ENCODE peak calls at places on chromosomes 11 and 22, in four cellular contexts. G is HCT116, T is K562, W is HepG2. E is an unnamed sample. For H3K4me1, the result is how much of the 10 kb centered on the place peaks cover.

GRCh38 chr11:21564813-21565212 is 628.1 kb upstream of the ANO5 start:
- DNase-seq in G (no peak), T (no peak), W (no peak), E (no peak)

GRCh38 chr11:120383518-120384155 is 47.4 kb downstream of the ARHGEF12 start:
- DNase-seq in G (no peak), T (no peak), W (no peak), E (no peak)

GRCh38 chr11:11608783-11609232 is 13.0 kb downstream of the GALNT18 start:
- DNase-seq in G (no peak), T (no peak), W (no peak), E (no peak)

GRCh38 chr11:128282053-128282452 is 305.3 kb downstream of the ETS1 start:
- DNase-seq in G (no peak), T (no peak), W (no peak), E (no peak)

GRCh38 chr11:1674194-1674878 is 22.7 kb upstream of the KRTAP5-6 start:
- DNase-seq in G (no peak), T (no peak), W (no peak), E (no peak)

GRCh38 chr22:35212020-35212419 is 45.3 kb upstream of the HMGXB4 start:
- DNase-seq in G (no peak), T (peak), W (no peak), E (no peak)

GRCh38 chr11:125201525-125202121 is 37.1 kb downstream of the PKNOX2 start:
- DNase-seq in G (no peak), T (no peak), W (peak), E (no peak)

GRCh38 chr22:44129614-44129976 is 51.1 kb upstream of the PARVG start:
- DNase-seq in G (no peak), T (peak), W (no peak), E (no peak)

GRCh38 chr22:35688913-35689675 is 28.6 kb upstream of the APOL5 start:
- DNase-seq in G (no peak), T (no peak), W (no peak), E (no peak)

GRCh38 chr11:20025331-20025840 is 134.9 kb downstream of the DBX1 start:
- DNase-seq in G (no peak), T (no peak), W (no peak), E (no peak)

GRCh38 chr11:1049431-1049891 is 12.9 kb upstream of the MUC6 start:
- DNase-seq in G (no peak), T (no peak), W (no peak), E (no peak)

GRCh38 chr11:85946221-85946620 is 91.0 kb downstream of the CCDC83 start:
- DNase-seq in G (no peak), T (no peak), W (peak), E (no peak)

GRCh38 chr11:26510756-26511155 is 61.3 kb downstream of the MUC15 start:
- DNase-seq in G (no peak), T (no peak), W (no peak), E (no peak)

GRCh38 chr11:1917523-1918435 is 1.7 kb upstream of the TNNT3 start:
- DNase-seq in G (no peak), T (no peak), W (no peak), E (no peak)

GRCh38 chr11:1765871-1766718 is 2.4 kb upstream of the CTSD start:
- DNase-seq in G (no peak), T (no peak), W (no peak), E (no peak)

GRCh38 chr22:45531441-45531840 is 28.8 kb downstream of the FBLN1 start:
- DNase-seq in G (no peak), T (no peak), W (no peak), E (no peak)

GRCh38 chr11:11806074-11806473 is 35.7 kb upstream of the USP47 start:
- DNase-seq in G (no peak), T (no peak), W (no peak), E (no peak)

GRCh38 chr11:125263268-125263790 is 98.8 kb downstream of the PKNOX2 start:
- DNase-seq in G (no peak), T (no peak), W (peak), E (no peak)

DNA sequence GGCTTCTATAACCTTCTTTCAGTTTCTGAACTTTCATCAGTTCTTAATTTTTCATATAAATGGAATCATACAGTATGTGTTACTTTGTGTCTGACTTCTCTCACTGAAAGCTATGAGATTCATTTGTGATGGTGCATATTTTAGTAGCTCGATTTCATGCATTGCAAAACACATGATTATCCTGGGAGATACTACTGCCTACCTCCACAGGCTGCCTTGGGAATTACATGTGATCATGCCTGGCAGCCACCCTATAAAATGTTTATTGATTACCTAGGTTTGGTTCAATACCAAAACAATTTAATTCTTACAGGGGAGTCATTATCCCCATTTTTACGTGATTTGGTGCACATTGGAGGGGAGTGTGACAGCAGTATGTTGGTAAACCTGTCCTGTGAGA is 34.1 kb upstream of the PAK1 start:
- DNase-seq in G (no peak), T (no peak), W (no peak), E (no peak)
- TF ChIP-seq CTCF in G (no peak), T (no peak), W (no peak), E (no peak)

DNA sequence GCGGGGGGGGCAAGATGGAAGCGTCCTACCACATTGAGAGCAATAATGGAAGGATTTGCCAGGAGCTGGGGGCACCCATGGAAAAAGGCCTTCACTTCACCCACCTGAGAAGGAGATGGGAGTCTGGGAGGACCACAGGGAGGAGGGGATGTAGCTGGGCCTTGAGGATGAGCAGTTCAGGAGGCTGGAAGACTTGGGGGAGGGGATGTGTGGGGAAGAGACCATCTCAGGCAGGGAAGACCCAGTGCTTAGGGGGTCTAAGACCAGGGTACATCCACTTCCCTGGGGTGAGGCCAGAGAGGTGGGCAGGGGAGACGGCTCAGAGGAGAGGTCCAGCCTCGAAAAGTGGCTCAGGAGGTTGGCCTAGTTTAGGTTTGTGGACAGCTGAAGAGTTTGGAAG is 71.3 kb upstream of the TCF20 start:
- DNase-seq in G (no peak), T (no peak), W (no peak), E (no peak)
- H3K4me1 ChIP-seq in G (under half), T (under half), W (under half), E (under half)

GRCh38 chr11:32472226-32472625 is 36.9 kb upstream of the WT1 start:
- DNase-seq in G (no peak), T (no peak), W (no peak), E (no peak)

GRCh38 chr11:32469791-32470190 is 34.5 kb upstream of the WT1 start:
- DNase-seq in G (no peak), T (no peak), W (no peak), E (no peak)

GRCh38 chr11:32464078-32464477 is 28.7 kb upstream of the WT1 start:
- DNase-seq in G (no peak), T (no peak), W (no peak), E (no peak)

GRCh38 chr11:32462296-32462695 is 27.0 kb upstream of the WT1 start:
- DNase-seq in G (no peak), T (no peak), W (no peak), E (no peak)

GRCh38 chr11:32466279-32466915 is 31.1 kb upstream of the WT1 start:
- DNase-seq in G (no peak), T (peak), W (no peak), E (no peak)
- TF ChIP-seq TCF7L2 in G (no peak), T (no peak), W (no peak), E (no peak)

DNA sequence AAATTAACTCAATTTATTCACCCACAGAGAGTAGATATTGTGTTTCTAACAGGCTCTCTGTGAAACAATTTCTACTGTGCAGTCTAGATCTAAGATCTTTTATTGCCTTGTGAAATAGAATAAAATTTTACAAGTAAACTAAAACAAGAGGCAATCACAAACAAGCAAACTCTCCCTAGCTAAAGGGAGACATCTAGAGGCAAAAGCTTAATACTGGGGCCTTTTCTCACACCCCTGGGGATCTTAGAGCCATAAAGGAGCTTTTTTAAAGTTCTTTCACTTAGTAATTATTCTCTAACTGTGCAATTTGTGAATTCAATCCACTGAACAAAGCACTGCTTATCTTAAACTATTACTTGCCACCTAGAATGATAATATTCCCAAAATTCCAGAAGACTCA is 19.7 kb downstream of the ALG9 start:
- DNase-seq in G (no peak), T (peak), W (peak), E (no peak)
- TF ChIP-seq CTCF in G (no peak), T (no peak), W (peak), E (peak)

DNA sequence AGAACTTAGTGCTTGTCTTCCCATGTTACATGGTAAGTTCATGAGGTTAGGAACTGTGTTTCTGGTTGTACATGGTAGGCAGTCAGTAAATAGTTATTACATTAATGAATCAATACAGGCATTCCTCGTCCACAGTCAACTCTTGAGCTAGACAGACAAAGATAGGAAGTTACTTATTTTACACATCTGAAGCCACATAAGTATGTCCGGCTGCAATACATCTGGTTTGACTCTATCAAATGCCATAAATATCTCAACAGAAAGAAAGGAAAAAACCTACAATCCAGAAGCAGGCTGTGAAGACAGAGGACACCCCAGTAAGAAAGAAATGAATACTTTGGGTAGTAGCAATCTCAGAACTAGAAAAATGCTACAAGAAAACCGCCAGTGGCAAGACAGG is 86.4 kb downstream of the MAML2 start:
- DNase-seq in G (no peak), T (no peak), W (no peak), E (no peak)
- H3K4me1 ChIP-seq in G (under half), T (half or more), W (under half), E (under half)

GRCh38 chr11:64801591-64802369 is 1.2 kb downstream of the MAP4K2 start:
- DNase-seq in G (no peak), T (no peak), W (no peak), E (no peak)

GRCh38 chr11:64802370-64803162 is 448 bp downstream of the MAP4K2 start:
- DNase-seq in G (no peak), T (no peak), W (no peak), E (no peak)

GRCh38 chr11:64800633-64801464 is 2.2 kb downstream of the MAP4K2 start:
- DNase-seq in G (no peak), T (no peak), W (no peak), E (no peak)

GRCh38 chr11:64799256-64799924 is 3.6 kb downstream of the MAP4K2 start:
- DNase-seq in G (no peak), T (no peak), W (no peak), E (no peak)

GRCh38 chr11:64799925-64800632 is 2.9 kb downstream of the MAP4K2 start:
- DNase-seq in G (no peak), T (peak), W (peak), E (no peak)
- TF ChIP-seq TCF7L2 in G (no peak), T (no peak), W (no peak), E (no peak)

GRCh38 chr11:132942611-132943324 is 589.5 kb downstream of the OPCML start:
- DNase-seq in G (no peak), T (no peak), W (no peak), E (no peak)

GRCh38 chr11:132944557-132944920 is 587.8 kb downstream of the OPCML start:
- DNase-seq in G (no peak), T (no peak), W (no peak), E (no peak)

GRCh38 chr11:132941761-132942160 is 590.5 kb downstream of the OPCML start:
- DNase-seq in G (no peak), T (no peak), W (no peak), E (no peak)

GRCh38 chr11:132943325-132943736 is 589.0 kb downstream of the OPCML start:
- DNase-seq in G (no peak), T (no peak), W (no peak), E (no peak)

DNA sequence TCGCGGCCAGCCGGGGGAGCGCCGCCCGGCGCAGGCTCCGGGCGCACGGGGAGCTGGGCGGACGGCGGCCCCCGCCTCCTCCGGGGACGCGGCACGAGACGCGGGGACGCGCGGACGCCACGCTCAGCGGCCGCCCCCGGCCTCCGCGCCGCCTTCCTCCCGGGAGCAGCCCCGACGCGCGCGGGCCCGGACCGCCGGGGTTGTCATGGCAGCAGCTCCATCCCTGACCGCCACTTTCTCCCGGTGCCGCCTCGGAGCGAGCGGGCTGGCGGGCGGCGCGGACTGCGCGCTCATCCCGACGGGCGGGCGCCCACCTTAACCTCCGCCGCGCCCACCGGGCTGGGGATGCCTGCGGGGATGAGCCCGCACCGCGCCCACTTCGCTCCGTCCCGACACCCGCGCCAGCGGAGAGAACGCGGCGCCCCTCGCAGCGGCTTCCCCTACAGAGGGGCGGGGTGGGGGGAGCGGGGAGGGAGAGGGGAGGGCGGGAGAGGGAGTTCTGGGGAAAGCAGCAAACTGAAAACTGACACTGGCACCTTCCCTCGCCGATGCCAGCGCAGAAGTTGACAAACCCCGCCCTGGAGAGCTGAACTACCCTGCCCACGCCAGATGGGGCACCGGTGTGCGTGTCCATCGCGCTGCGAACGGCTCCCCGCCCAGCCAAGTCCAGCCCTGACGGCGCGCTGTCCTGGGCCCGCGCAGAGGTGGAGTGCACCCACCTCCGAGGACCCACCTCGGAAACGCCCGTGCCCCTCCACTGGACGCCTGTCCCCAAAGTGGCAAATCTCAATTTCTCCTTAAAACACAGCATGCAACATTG is 588.4 kb downstream of the OPCML start:
- DNase-seq in G (no peak), T (no peak), W (no peak), E (no peak)
- TF ChIP-seq CTCF in G (no peak), T (no peak), W (no peak), E (peak)

GRCh38 chr11:131978351-131978750 is 607.9 kb downstream of the NTM start:
- DNase-seq in G (no peak), T (no peak), W (no peak), E (no peak)
- H3K4me1 ChIP-seq in G (under half), T (under half), W (under half), E (under half)

GRCh38 chr11:100808904-100809491 is 121.9 kb downstream of the ARHGAP42 start:
- DNase-seq in G (no peak), T (peak), W (no peak), E (no peak)
- TF ChIP-seq TCF7L2 in G (no peak), T (no peak), W (no peak), E (no peak)